ENCODE peak calls at places on chromosomes 5 and 9, in ten cellular contexts. X, A, C, K, O, H, L, N, Y and Q are unnamed samples.
A peak's percentile ranks its signal among the peaks of the same experiment; 100 is the strongest.

GRCh38 chr5:133934822-133935793 is 33.3 kb downstream of the C5orf15 start:
- DNase-seq in K (no peak), H (no peak), N (no peak), A (no peak), Y (no peak), L (no peak), O (no peak), C (no peak), X (no peak), Q (no peak)

GRCh38 chr9:91809581-91810285 is 140.3 kb downstream of the ROR2 start:
- DNase-seq in Y (no peak), X (no peak), N (no peak), O (peak; percentile 67), C (no peak), H (peak; percentile 71), K (no peak), A (no peak), L (peak; percentile 35), Q (no peak)

GRCh38 chr5:95963650-95964410 is 2.2 kb upstream of the ELL2 start:
- DNase-seq in O (no peak), A (no peak), X (no peak), Y (no peak), C (no peak), H (no peak), K (no peak), N (no peak), L (no peak), Q (no peak)

GRCh38 chr5:148384389-148384756 is 615 bp downstream of the FBXO38 start:
- DNase-seq in N (no peak), C (peak; percentile 2), L (no peak), H (no peak), A (no peak), K (no peak), X (no peak), Y (no peak), O (no peak), Q (no peak)

GRCh38 chr5:6543346-6543730 is 89.5 kb downstream of the NSUN2 start:
- DNase-seq in X (no peak), N (peak; percentile 57), L (no peak), Y (no peak), O (no peak), A (no peak), H (peak; percentile 77), C (no peak), K (no peak), Q (no peak)

GRCh38 chr9:37988041-37988440 is 81.0 kb downstream of the SHB start:
- DNase-seq in L (no peak), Y (no peak), X (no peak), C (no peak), K (no peak), O (no peak), H (no peak), N (no peak), A (no peak), Q (no peak)

GRCh38 chr9:126788631-126789349 is 16.1 kb upstream of the ZBTB43 start:
- DNase-seq in X (no peak), A (no peak), O (peak; percentile 42), K (no peak), C (peak; percentile 60), Y (no peak), L (no peak), H (no peak), N (no peak), Q (no peak)

GRCh38 chr5:131396015-131396414 is 132.2 kb downstream of the CDC42SE2 start:
- DNase-seq in A (no peak), X (no peak), K (no peak), O (no peak), L (no peak), H (no peak), C (no peak), Y (no peak), N (no peak), Q (no peak)

GRCh38 chr9:125649315-125649714 is 57.7 kb downstream of the MAPKAP1 start:
- DNase-seq in X (no peak), A (no peak), Y (no peak), N (no peak), H (no peak), L (no peak), O (no peak), K (no peak), C (peak; percentile 51), Q (no peak)

GRCh38 chr5:166188482-166188881 is 2103.0 kb upstream of the WWC1 start:
- DNase-seq in Y (no peak), N (no peak), K (no peak), A (no peak), L (no peak), X (no peak), H (no peak), O (no peak), C (no peak), Q (no peak)

GRCh38 chr9:87793292-87793691 is 67.4 kb downstream of the CTSL start:
- DNase-seq in X (no peak), N (no peak), A (no peak), C (peak; percentile 72), Y (no peak), H (no peak), L (no peak), O (no peak), K (no peak), Q (no peak)

GRCh38 chr5:127865273-127865672 is 162.1 kb downstream of the CCDC192 start:
- DNase-seq in H (no peak), X (no peak), N (no peak), K (no peak), O (no peak), Y (no peak), C (no peak), A (no peak), L (no peak), Q (no peak)

GRCh38 chr5:131758520-131758900 is 38.3 kb downstream of the FNIP1 start:
- DNase-seq in K (no peak), N (no peak), X (no peak), L (no peak), H (no peak), A (no peak), C (no peak), O (no peak), Y (no peak), Q (no peak)

GRCh38 chr5:1881273-1881586 is 1.5 kb downstream of the IRX4 start:
- DNase-seq in K (no peak), O (no peak), C (peak; percentile 55), Y (no peak), L (peak; percentile 77), H (no peak), A (no peak), X (no peak), N (no peak), Q (no peak)

GRCh38 chr9:92740969-92741368 is 23.7 kb downstream of the BICD2 start:
- DNase-seq in C (no peak), A (no peak), N (no peak), X (no peak), H (no peak), O (no peak), Y (no peak), L (no peak), K (no peak), Q (no peak)

DNA sequence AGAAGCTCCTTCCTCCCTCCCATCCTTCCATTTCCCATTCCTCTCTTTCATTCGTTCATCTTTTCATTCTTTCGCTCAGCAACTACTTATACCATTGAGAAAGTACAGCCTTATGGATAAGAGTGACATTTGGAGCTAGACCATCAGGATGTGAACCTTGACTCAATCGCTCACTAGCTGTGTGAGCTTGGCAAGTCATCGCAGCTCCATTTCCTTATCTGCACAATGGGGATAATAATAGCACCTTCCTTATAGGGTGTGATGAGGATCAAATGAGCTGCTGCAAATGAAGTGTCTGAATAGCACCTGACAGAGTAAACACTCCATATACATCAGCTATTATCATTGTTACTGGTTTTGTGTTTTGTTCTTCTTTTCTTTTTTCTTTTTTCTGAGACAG is 28.1 kb upstream of the SYNPO start:
- DNase-seq in X (no peak), A (no peak), Y (no peak), K (no peak), H (no peak), N (no peak), C (no peak), L (no peak), O (no peak), Q (no peak)
- TF ChIP-seq EP300 in X (no peak), A (no peak), Y (no peak), K (no peak), H (no peak), N (no peak), C (no peak), L (no peak), O (no peak), Q (no peak)

GRCh38 chr5:17278931-17279330 is 61.5 kb downstream of the BASP1 start:
- DNase-seq in C (no peak), L (no peak), H (no peak), K (no peak), O (no peak), Y (no peak), X (no peak), N (no peak), A (no peak), Q (no peak)
- TF ChIP-seq POLR2A in C (no peak), L (no peak), H (no peak), K (no peak), O (no peak), Y (no peak), X (no peak), N (no peak), A (no peak), Q (no peak)

DNA sequence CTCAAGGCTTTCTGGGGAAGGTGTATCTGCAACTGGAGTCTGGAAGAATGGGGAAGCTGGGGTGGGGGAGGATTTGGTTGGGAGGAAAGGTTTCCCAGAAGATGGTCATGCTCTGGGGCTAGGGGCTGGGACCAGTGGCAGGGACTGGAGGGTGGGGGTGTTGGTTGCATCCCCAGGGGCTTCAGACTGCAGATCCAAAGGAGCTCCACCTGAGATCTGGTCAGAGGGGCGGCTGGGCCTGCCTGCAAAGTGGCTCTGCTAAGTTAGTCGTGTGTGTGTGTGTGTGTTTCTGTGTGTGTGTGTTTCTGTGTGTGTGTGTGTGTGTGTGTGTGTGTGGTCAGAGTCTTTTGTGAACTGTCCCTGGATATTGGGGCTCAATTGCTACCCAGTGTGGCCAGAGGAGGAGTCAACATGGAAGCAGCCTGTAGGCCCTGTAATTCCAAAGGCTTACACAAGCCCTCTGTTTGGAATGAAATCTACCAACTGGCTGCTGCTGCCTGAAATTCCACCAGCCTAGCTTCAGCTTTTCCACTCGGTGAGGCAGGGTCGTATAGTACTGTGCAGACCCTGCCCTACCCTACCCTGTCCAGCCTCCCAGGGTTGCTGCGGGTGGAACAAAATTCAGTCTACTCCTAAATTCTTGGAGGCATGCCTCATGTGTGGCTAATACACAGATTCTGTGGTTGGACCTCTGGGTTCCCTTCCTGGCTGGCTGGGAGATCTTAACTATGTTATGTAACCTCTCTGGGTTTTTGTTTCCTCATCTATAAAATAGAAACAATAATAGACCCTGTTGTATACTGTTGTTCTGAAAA is 12.5 kb upstream of the SYNPO start:
- DNase-seq in H (no peak), L (no peak), Y (no peak), K (no peak), O (no peak), C (no peak), N (no peak), A (no peak), X (no peak), Q (no peak)
- TF ChIP-seq CTCF in H (no peak), L (no peak), Y (no peak), K (no peak), O (no peak), C (no peak), N (no peak), A (no peak), X (no peak), Q (no peak)

GRCh38 chr9:22142681-22143080 is 133.6 kb upstream of the CDKN2B start:
- DNase-seq in O (no peak), L (no peak), N (no peak), A (no peak), H (no peak), K (no peak), C (no peak), Y (no peak), X (no peak), Q (no peak)
- TF ChIP-seq EP300 in O (no peak), L (no peak), N (no peak), A (no peak), H (no peak), K (no peak), C (no peak), Y (no peak), X (no peak), Q (no peak)